ENCODE peak calls at places on chromosomes 16 and 17, in ten cellular contexts. Z, B, P, F, D, Q, S, C, M and G are unnamed samples.
A peak's percentile ranks its signal among the peaks of the same experiment; 100 is the strongest.

GRCh38 chr17:51322390-51323029 is 62.2 kb downstream of the UTP18 start:
- DNase-seq in Z (no peak), B (no peak), P (no peak), F (no peak), D (no peak), Q (no peak), S (peak; percentile 80), C (peak; percentile 12), M (no peak), G (peak; percentile 61)

GRCh38 chr17:3033741-3034577 is 29.4 kb downstream of the OR1D5 start:
- DNase-seq in Z (no peak), B (no peak), P (no peak), F (no peak), D (no peak), Q (no peak), S (no peak), C (no peak), M (no peak), G (no peak)

GRCh38 chr17:80395402-80396151 is 19.4 kb upstream of the ENDOV start:
- DNase-seq in Z (no peak), B (no peak), P (no peak), F (no peak), D (no peak), Q (no peak), S (peak; percentile 34), C (no peak), M (no peak), G (no peak)

GRCh38 chr16:71880176-71880575 is 3.8 kb downstream of the ZNF821 start:
- DNase-seq in Z (no peak), B (no peak), P (no peak), F (no peak), D (no peak), Q (no peak), S (no peak), C (no peak), M (no peak), G (no peak)

GRCh38 chr17:67491678-67492019 is 114.6 kb downstream of the PITPNC1 start:
- DNase-seq in Z (no peak), B (no peak), P (no peak), F (no peak), D (no peak), Q (no peak), S (no peak), C (no peak), M (no peak), G (no peak)

GRCh38 chr16:324451-325334 is 27.8 kb downstream of the AXIN1 start:
- DNase-seq in Z (peak; percentile 68), B (no peak), P (no peak), F (peak; percentile 60), D (peak; percentile 69), Q (no peak), S (no peak), C (no peak), M (peak; percentile 65), G (no peak)

GRCh38 chr17:65374966-65375365 is 186.5 kb downstream of the AXIN2 start:
- DNase-seq in Z (no peak), B (no peak), P (no peak), F (no peak), D (no peak), Q (no peak), S (peak; percentile 17), C (no peak), M (no peak), G (no peak)

GRCh38 chr16:80045944-80046660 is 445.6 kb upstream of the MAF start:
- DNase-seq in Z (no peak), B (no peak), P (no peak), F (no peak), D (no peak), Q (no peak), S (no peak), C (no peak), M (no peak), G (no peak)

GRCh38 chr17:31489295-31490018 is 98.0 kb downstream of the RAB11FIP4 start:
- DNase-seq in Z (no peak), B (no peak), P (no peak), F (no peak), D (no peak), Q (no peak), S (no peak), C (no peak), M (no peak), G (peak; percentile 31)

GRCh38 chr16:88058817-88059216 is 107.6 kb downstream of the BANP start:
- DNase-seq in Z (no peak), B (peak; percentile 44), P (no peak), F (no peak), D (no peak), Q (peak; percentile 17), S (no peak), C (no peak), M (no peak), G (no peak)

GRCh38 chr17:40456396-40456951 is 13.2 kb downstream of the IGFBP4 start:
- DNase-seq in Z (no peak), B (no peak), P (no peak), F (no peak), D (no peak), Q (peak; percentile 72), S (no peak), C (no peak), M (no peak), G (no peak)